ENCODE peak calls at places on chromosomes 3 and 15, in five cellular contexts. One of them, this sample, is unnamed.

GRCh38 chr3:119779731-119780383 is 2.0 kb upstream of the NR1I2 start:
- DNase-seq in KG1: no peak
- DNase-seq in kidney: no peak
- DNase-seq in T-cell: no peak
- DNase-seq in activated naive CD4-positive, alpha-beta T cell: no peak
- DNase-seq in this sample: no peak

GRCh38 chr3:79367066-79367465 is 400.7 kb downstream of the ROBO1 start:
- DNase-seq in KG1: no peak
- DNase-seq in activated naive CD4-positive, alpha-beta T cell: no peak
- DNase-seq in kidney: no peak
- DNase-seq in T-cell: no peak
- DNase-seq in this sample: no peak

GRCh38 chr3:171103185-171103584 is 76.7 kb upstream of the SLC2A2 start:
- DNase-seq in kidney: no peak
- DNase-seq in activated naive CD4-positive, alpha-beta T cell: no peak
- DNase-seq in KG1: no peak
- DNase-seq in T-cell: no peak
- DNase-seq in this sample: no peak

GRCh38 chr15:74200394-74200793 is 2.2 kb downstream of the STRA6 start:
- DNase-seq in activated naive CD4-positive, alpha-beta T cell: no peak
- DNase-seq in kidney: peak
- DNase-seq in KG1: no peak
- DNase-seq in T-cell: no peak
- DNase-seq in this sample: no peak

GRCh38 chr3:42505849-42506410 is 3.5 kb downstream of the VIPR1 start:
- DNase-seq in activated naive CD4-positive, alpha-beta T cell: no peak
- DNase-seq in KG1: no peak
- DNase-seq in T-cell: no peak
- DNase-seq in kidney: no peak
- DNase-seq in this sample: no peak

GRCh38 chr3:105365536-105366301 is 990 bp upstream of the ALCAM start:
- DNase-seq in KG1: no peak
- DNase-seq in T-cell: no peak
- DNase-seq in activated naive CD4-positive, alpha-beta T cell: no peak
- DNase-seq in kidney: no peak
- DNase-seq in this sample: no peak

GRCh38 chr15:50854594-50855490 is 53.6 kb upstream of the AP4E1 start:
- DNase-seq in KG1: no peak
- DNase-seq in T-cell: no peak
- DNase-seq in kidney: no peak
- DNase-seq in activated naive CD4-positive, alpha-beta T cell: no peak
- DNase-seq in this sample: peak

GRCh38 chr3:61562810-61563613 is 1.6 kb downstream of the PTPRG start:
- DNase-seq in kidney: peak
- DNase-seq in T-cell: no peak
- DNase-seq in activated naive CD4-positive, alpha-beta T cell: no peak
- DNase-seq in KG1: no peak
- DNase-seq in this sample: peak

GRCh38 chr3:191330309-191330712 is at the start of gene UTS2B:
- DNase-seq in KG1: no peak
- DNase-seq in activated naive CD4-positive, alpha-beta T cell: no peak
- DNase-seq in T-cell: no peak
- DNase-seq in kidney: no peak
- DNase-seq in this sample: peak

GRCh38 chr3:171086914-171087313 is 60.4 kb upstream of the SLC2A2 start:
- DNase-seq in T-cell: no peak
- DNase-seq in KG1: no peak
- DNase-seq in activated naive CD4-positive, alpha-beta T cell: no peak
- DNase-seq in kidney: no peak
- DNase-seq in this sample: no peak

This sample was measured in GM06990.